ENCODE peak calls at places on chromosomes 16 and 17, in ten cellular contexts. E is stimulated activated CD8-positive, alpha-beta memory T cell treated with anti-CD3 and anti-CD28 coated beads, Interleukin-15, amount 100 ng/mL, for 1 hour; G is endothelial cell; J is skeletal muscle cell; K is 8988T; A is dermis microvascular lymphatic vessel endothelial cell; R is fibroblast of pulmonary artery; F is heart left ventricle; Z is astrocyte of the hippocampus; Q is GF-D8. C is an unnamed sample.

GRCh38 chr16:82682757-82683156 is 56.0 kb downstream of the CDH13 start:
- DNase-seq in A (peak), Z (no peak), J (no peak), Q (no peak), K (no peak), F (no peak), G (no peak), R (no peak), E (no peak), C (no peak)

GRCh38 chr17:56699186-56699895 is 105.8 kb downstream of the NOG start:
- DNase-seq in A (peak), J (peak), F (no peak), Q (no peak), E (no peak), R (peak), K (peak), G (peak), Z (peak), C (no peak)

GRCh38 chr17:29062215-29062614 is 19.3 kb downstream of the PIPOX start:
- DNase-seq in R (no peak), Q (no peak), Z (no peak), G (no peak), E (no peak), J (no peak), A (no peak), F (no peak), K (no peak), C (no peak)

GRCh38 chr17:63291243-63291642 is 154.9 kb downstream of the CYB561 start:
- DNase-seq in A (no peak), E (no peak), Q (no peak), Z (no peak), F (no peak), J (no peak), G (no peak), R (no peak), K (no peak), C (no peak)

GRCh38 chr17:34847939-34848338 is 113.3 kb downstream of the CCT6B start:
- DNase-seq in R (no peak), J (no peak), K (no peak), Q (peak), F (no peak), G (no peak), E (no peak), Z (no peak), A (no peak), C (peak)

GRCh38 chr17:2362416-2362815 is 25.1 kb downstream of the SGSM2 start:
- DNase-seq in J (no peak), A (no peak), F (no peak), G (no peak), K (no peak), Z (no peak), E (no peak), Q (no peak), R (no peak), C (no peak)

GRCh38 chr16:64089697-64090096 is 1032.2 kb downstream of the CDH11 start:
- DNase-seq in A (peak), E (no peak), R (peak), G (peak), J (no peak), Q (no peak), F (no peak), Z (peak), K (no peak), C (no peak)

GRCh38 chr16:1545044-1545736 is 11.7 kb downstream of the TMEM204 start:
- DNase-seq in Q (no peak), R (peak), E (no peak), K (no peak), A (peak), J (no peak), F (peak), Z (no peak), G (peak), C (no peak)

GRCh38 chr17:75109047-75109406 is 742 bp upstream of the ARMC7 start:
- DNase-seq in F (no peak), A (no peak), J (no peak), E (no peak), G (no peak), Q (no peak), K (no peak), Z (no peak), R (no peak), C (no peak)

GRCh38 chr17:75828051-75828400 is 16.2 kb downstream of the UNC13D start:
- DNase-seq in F (no peak), G (no peak), Z (no peak), K (no peak), R (no peak), J (no peak), Q (no peak), A (no peak), E (no peak), C (no peak)

GRCh38 chr17:39679521-39680192 is 8.2 kb downstream of the PGAP3 start:
- DNase-seq in Q (peak), J (no peak), A (no peak), E (no peak), R (no peak), G (no peak), K (no peak), F (no peak), Z (no peak), C (no peak)

GRCh38 chr17:39001703-39002637 is 34.8 kb upstream of the FBXO47 start:
- DNase-seq in Q (no peak), G (no peak), E (no peak), R (peak), A (peak), Z (peak), J (peak), F (peak), K (no peak), C (peak)

GRCh38 chr16:8741636-8742427 is 55.6 kb downstream of the TMEM186 start:
- DNase-seq in A (no peak), G (no peak), K (no peak), Q (no peak), F (no peak), R (no peak), Z (no peak), E (no peak), J (no peak), C (no peak)

GRCh38 chr16:70772493-70772892 is 28.5 kb downstream of the VAC14 start:
- DNase-seq in G (no peak), J (no peak), K (no peak), Q (no peak), Z (no peak), F (no peak), A (no peak), R (peak), E (no peak), C (no peak)

GRCh38 chr16:399278-400019 is 2.2 kb upstream of the DECR2 start:
- DNase-seq in E (no peak), Z (no peak), Q (no peak), G (no peak), R (no peak), F (no peak), A (no peak), J (no peak), K (no peak), C (no peak)

GRCh38 chr16:57276596-57276995 is 7.9 kb downstream of the PLLP start:
- DNase-seq in K (no peak), A (peak), E (no peak), F (no peak), R (peak), G (no peak), Z (no peak), J (no peak), Q (no peak), C (peak)

GRCh38 chr16:57564571-57565270 is 22.3 kb downstream of the ADGRG5 start:
- DNase-seq in Z (peak), K (no peak), F (no peak), J (no peak), R (peak), Q (no peak), A (no peak), G (no peak), E (no peak), C (no peak)

GRCh38 chr16:2090819-2091721 is 43.3 kb downstream of the TSC2 start:
- DNase-seq in E (no peak), G (peak), A (peak), Z (peak), R (peak), F (peak), K (peak), J (peak), Q (no peak), C (no peak)

GRCh38 chr16:30381351-30382041 is 865 bp downstream of the SEPTIN1 start:
- DNase-seq in Q (no peak), A (no peak), R (no peak), G (no peak), K (no peak), J (no peak), F (no peak), E (no peak), Z (no peak), C (no peak)

GRCh38 chr17:79951361-79952264 is 84.1 kb downstream of the TBC1D16 start:
- DNase-seq in Q (no peak), G (no peak), R (peak), E (no peak), J (peak), F (peak), Z (peak), K (no peak), A (peak), C (no peak)

GRCh38 chr17:35786941-35787432 is 8.5 kb downstream of the MMP28 start:
- DNase-seq in Z (no peak), F (no peak), G (no peak), A (no peak), Q (no peak), J (no peak), K (no peak), E (no peak), R (no peak), C (no peak)

GRCh38 chr16:31084584-31085298 is 4.0 kb downstream of the PRSS53 start:
- DNase-seq in Z (no peak), R (no peak), F (no peak), G (no peak), J (no peak), K (no peak), E (no peak), A (no peak), Q (no peak), C (no peak)

GRCh38 chr16:30532285-30533145 is 2.1 kb downstream of the ZNF747 start:
- DNase-seq in J (no peak), G (no peak), F (no peak), Q (no peak), R (no peak), A (no peak), K (no peak), E (no peak), Z (no peak), C (no peak)

GRCh38 chr17:70190959-70191805 is 21.9 kb downstream of the KCNJ2 start:
- DNase-seq in Z (peak), R (no peak), E (no peak), J (no peak), Q (no peak), K (no peak), A (peak), G (no peak), F (no peak), C (no peak)

GRCh38 chr17:50186661-50187402 is 14.6 kb downstream of the COL1A1 start:
- DNase-seq in G (no peak), F (no peak), E (no peak), Q (no peak), Z (peak), A (no peak), R (peak), J (no peak), K (no peak), C (no peak)

GRCh38 chr17:43665387-43666101 is 3.8 kb upstream of the MEOX1 start:
- DNase-seq in K (no peak), Z (no peak), Q (no peak), R (no peak), A (no peak), F (peak), G (no peak), E (no peak), J (no peak), C (no peak)

GRCh38 chr16:87844374-87844733 is 25.0 kb downstream of the SLC7A5 start:
- DNase-seq in A (no peak), Q (no peak), Z (no peak), K (peak), F (peak), J (peak), E (no peak), R (no peak), G (no peak), C (no peak)

GRCh38 chr17:66276328-66276937 is 26.0 kb upstream of the PRKCA start:
- DNase-seq in A (peak), Z (peak), F (no peak), G (no peak), K (no peak), R (peak), Q (no peak), J (no peak), E (no peak), C (no peak)